ENCODE peak calls at places on chromosomes 16 and 17, in four cellular contexts. X is endodermal cell; A is stimulated activated CD8-positive, alpha-beta memory T cell treated with anti-CD3 and anti-CD28 coated beads, Interleukin-4, amount 100 ng/mL, for 1 hour; H is hypothalamus. F is an unnamed sample.

GRCh38 chr16:743794-744500 is 3.1 kb upstream of the CIAO3 start:
- DNase-seq in X (peak), H (no peak), A (no peak), F (no peak)

GRCh38 chr17:83064732-83065659 is 14.4 kb upstream of the METRNL start:
- DNase-seq in X (peak), A (no peak), H (no peak), F (no peak)

GRCh38 chr17:39199986-39200879 is at the start of gene RPL19:
- DNase-seq in A (peak), H (peak), X (peak), F (peak)

GRCh38 chr17:29070795-29071194 is 27.9 kb downstream of the PIPOX start:
- DNase-seq in A (no peak), H (no peak), X (no peak), F (no peak)

GRCh38 chr16:546909-547770 is 13.1 kb upstream of the PRR35 start:
- DNase-seq in A (no peak), X (peak), H (no peak), F (no peak)

GRCh38 chr17:37801131-37801530 is 56.3 kb upstream of the HNF1B start:
- DNase-seq in A (no peak), H (no peak), X (no peak), F (no peak)

GRCh38 chr17:58005031-58005727 is 1.9 kb downstream of the SRSF1 start:
- DNase-seq in X (no peak), A (no peak), H (no peak), F (no peak)

GRCh38 chr17:28532063-28532960 is 20.1 kb downstream of the UNC119 start:
- DNase-seq in X (no peak), H (no peak), A (no peak), F (no peak)

GRCh38 chr17:61362396-61362795 is 37.2 kb upstream of the TBX2 start:
- DNase-seq in A (no peak), X (peak), H (no peak), F (no peak)

GRCh38 chr17:66855204-66855603 is 20.3 kb downstream of the CACNG5 start:
- DNase-seq in H (no peak), A (no peak), X (peak), F (no peak)

GRCh38 chr16:50771366-50771765 is 29.5 kb downstream of the CYLD start:
- DNase-seq in X (no peak), H (no peak), A (no peak), F (no peak)

GRCh38 chr17:82237746-82238561 is 9.1 kb downstream of the SLC16A3 start:
- DNase-seq in X (peak), A (no peak), H (no peak), F (no peak)

GRCh38 chr16:166375-167116 is 768 bp downstream of the HBM start:
- DNase-seq in A (no peak), X (no peak), H (no peak), F (no peak)

GRCh38 chr16:29906520-29907244 is 6.4 kb downstream of the ASPHD1 start:
- DNase-seq in H (no peak), A (no peak), X (no peak), F (no peak)

GRCh38 chr17:44279586-44280344 is 11.8 kb upstream of the SLC4A1 start:
- DNase-seq in X (peak), H (peak), A (no peak), F (no peak)

GRCh38 chr16:88924834-88925539 is 52.0 kb downstream of the CBFA2T3 start:
- DNase-seq in H (no peak), A (no peak), X (peak), F (no peak)

GRCh38 chr17:36525113-36525512 is 9.6 kb downstream of the MYO19 start:
- DNase-seq in A (no peak), X (no peak), H (no peak), F (no peak)

GRCh38 chr17:58324409-58325288 is 3.9 kb downstream of the TSPOAP1 start:
- DNase-seq in X (peak), A (no peak), H (peak), F (no peak)

GRCh38 chr16:72901012-72901411 is 146.9 kb downstream of the ZFHX3 start:
- DNase-seq in H (no peak), A (no peak), X (no peak), F (no peak)

GRCh38 chr17:49703557-49704277 is 4.0 kb downstream of the SLC35B1 start:
- DNase-seq in A (no peak), H (peak), X (peak), F (peak)

GRCh38 chr16:70715113-70715711 is 29.4 kb upstream of the MTSS2 start:
- DNase-seq in H (peak), X (no peak), A (no peak), F (peak)

GRCh38 chr17:67293251-67294203 is 48.5 kb upstream of the HELZ start:
- DNase-seq in A (peak), X (peak), H (no peak), F (peak)

GRCh38 chr17:66493283-66494019 is 191.0 kb downstream of the PRKCA start:
- DNase-seq in X (no peak), A (no peak), H (no peak), F (no peak)

GRCh38 chr17:28416703-28417311 is 10.8 kb upstream of the SLC46A1 start:
- DNase-seq in H (no peak), X (peak), A (peak), F (no peak)

GRCh38 chr17:38449364-38449763 is 21.1 kb downstream of the ARHGAP23 start:
- DNase-seq in A (no peak), H (no peak), X (peak), F (no peak)

F was measured in nucleus accumbens.